ENCODE peak calls at places on chromosomes 5 and 9, in six cellular contexts. E is occipital lobe; X is SW480; A is CD4-positive, CD25-positive, alpha-beta regulatory T cell; F is neural crest cell; B is GM18507. M is an unnamed sample.

GRCh38 chr9:22244141-22245011 is 202.2 kb upstream of the DMRTA1 start:
- DNase-seq in A (no peak), X (peak; percentile 67), B (no peak), E (no peak), F (peak; percentile 19), M (peak; percentile 47)

GRCh38 chr9:16238730-16239129 is 631.7 kb downstream of the BNC2 start:
- DNase-seq in B (no peak), F (no peak), X (no peak), E (no peak), A (no peak), M (no peak)

GRCh38 chr5:154520861-154521453 is 42.9 kb upstream of the HAND1 start:
- DNase-seq in E (no peak), B (no peak), F (peak; percentile 37), A (no peak), X (peak; percentile 69), M (peak; percentile 16)

GRCh38 chr5:127051591-127051990 is 21.2 kb upstream of the MARCHF3 start:
- DNase-seq in E (no peak), F (no peak), X (no peak), B (no peak), A (no peak), M (no peak)

GRCh38 chr5:72540759-72541438 is 33.7 kb upstream of the ZNF366 start:
- DNase-seq in F (no peak), A (no peak), X (no peak), E (no peak), B (no peak), M (no peak)

GRCh38 chr5:68504306-68504705 is 288.8 kb downstream of the PIK3R1 start:
- DNase-seq in F (no peak), E (no peak), B (no peak), A (no peak), X (no peak), M (no peak)

GRCh38 chr5:132184588-132184987 is 43.1 kb downstream of the P4HA2 start:
- DNase-seq in E (no peak), A (no peak), F (no peak), B (no peak), X (no peak), M (no peak)

GRCh38 chr9:19161257-19162025 is 34.1 kb upstream of the PLIN2 start:
- DNase-seq in X (peak; percentile 92), E (no peak), A (peak; percentile 7), F (no peak), B (no peak), M (peak; percentile 82)

GRCh38 chr5:76402251-76402879 is 720 bp upstream of the IQGAP2 start:
- DNase-seq in E (no peak), X (peak; percentile 71), B (peak; percentile 61), F (peak; percentile 19), A (peak; percentile 73), M (peak; percentile 13)

GRCh38 chr5:142757564-142757963 is 12.6 kb upstream of the ARHGAP26 start:
- DNase-seq in X (peak; percentile 38), A (no peak), E (no peak), F (no peak), B (no peak), M (no peak)

GRCh38 chr9:70080481-70081119 is 37.0 kb downstream of the MAMDC2 start:
- DNase-seq in E (no peak), A (no peak), X (peak; percentile 4), F (no peak), B (no peak), M (peak; percentile 33)

GRCh38 chr9:761155-761792 is 80.2 kb upstream of the DMRT1 start:
- DNase-seq in A (no peak), F (no peak), X (no peak), B (no peak), E (no peak), M (peak; percentile 79)

GRCh38 chr5:53368516-53368915 is 111.9 kb upstream of the FST start:
- DNase-seq in A (no peak), X (no peak), B (no peak), F (no peak), E (no peak), M (peak; percentile 62)

GRCh38 chr5:71932131-71932635 is 175.1 kb upstream of the MAP1B start:
- DNase-seq in X (peak; percentile 58), B (no peak), F (no peak), E (no peak), A (no peak), M (no peak)

GRCh38 chr5:98630621-98631020 is 142.8 kb upstream of the RGMB start:
- DNase-seq in E (no peak), A (no peak), X (no peak), F (no peak), B (no peak), M (no peak)

GRCh38 chr9:129485140-129485758 is 135.7 kb downstream of the C9orf50 start:
- DNase-seq in B (no peak), X (no peak), E (no peak), F (no peak), A (no peak), M (no peak)

GRCh38 chr5:56481998-56482698 is 249.0 kb upstream of the ANKRD55 start:
- DNase-seq in B (no peak), A (no peak), E (no peak), F (no peak), X (no peak), M (no peak)

GRCh38 chr5:75034137-75034739 is 18.1 kb downstream of the GCNT4 start:
- DNase-seq in E (no peak), F (no peak), B (no peak), X (peak; percentile 9), A (no peak), M (no peak)

GRCh38 chr5:113776832-113777525 is 263.5 kb downstream of the YTHDC2 start:
- DNase-seq in F (no peak), B (no peak), E (no peak), X (no peak), A (no peak), M (peak; percentile 54)

GRCh38 chr5:24444439-24444838 is 200.3 kb downstream of the CDH10 start:
- DNase-seq in X (no peak), B (no peak), A (no peak), E (no peak), F (no peak), M (no peak)

GRCh38 chr9:130042406-130042930 is 521 bp downstream of the FNBP1 start:
- DNase-seq in X (no peak), B (no peak), F (no peak), A (no peak), E (peak; percentile 35), M (no peak)

GRCh38 chr9:99851028-99851822 is 29.5 kb downstream of the NR4A3 start:
- DNase-seq in B (peak; percentile 20), X (no peak), A (peak; percentile 15), E (no peak), F (no peak), M (no peak)

GRCh38 chr9:20220286-20220685 is 402.0 kb downstream of the MLLT3 start:
- DNase-seq in B (no peak), F (no peak), E (no peak), A (no peak), X (no peak), M (no peak)

GRCh38 chr5:176608937-176609723 is 826 bp downstream of the GPRIN1 start:
- DNase-seq in A (no peak), B (no peak), E (peak; percentile 29), X (peak; percentile 18), F (peak; percentile 45), M (no peak)

GRCh38 chr9:126451316-126451885 is 124.8 kb downstream of the MVB12B start:
- DNase-seq in F (no peak), A (no peak), B (no peak), X (no peak), E (no peak), M (no peak)

GRCh38 chr5:147782053-147783028 is at the start of gene JAKMIP2:
- DNase-seq in E (peak; percentile 99), X (peak; percentile 94), F (peak; percentile 93), A (peak; percentile 71), B (no peak), M (no peak)

GRCh38 chr5:111680737-111681413 is 76.1 kb downstream of the NREP start:
- DNase-seq in X (peak; percentile 51), A (no peak), E (no peak), B (no peak), F (no peak), M (peak; percentile 99)

GRCh38 chr5:15966066-15966640 is 213.4 kb downstream of the MARCHF11 start:
- DNase-seq in A (no peak), X (no peak), B (no peak), F (no peak), E (no peak), M (no peak)

GRCh38 chr5:78985407-78986223 is 505 bp upstream of the ARSB start:
- DNase-seq in X (peak; percentile 91), A (peak; percentile 15), F (peak; percentile 46), E (peak; percentile 26), B (peak; percentile 22), M (peak; percentile 71)

GRCh38 chr5:177233206-177233605 is 70.3 kb downstream of the RAB24 start:
- DNase-seq in X (no peak), E (no peak), A (no peak), F (no peak), B (no peak), M (no peak)

GRCh38 chr5:135273212-135273611 is 125.8 kb downstream of the MACROH2A1 start:
- DNase-seq in B (no peak), A (no peak), F (no peak), E (no peak), X (no peak), M (no peak)

GRCh38 chr9:2740616-2741015 is 23.3 kb downstream of the KCNV2 start:
- DNase-seq in E (no peak), F (no peak), B (no peak), X (no peak), A (no peak), M (no peak)